ENCODE peak calls at places on chromosome 15, in four cellular contexts. B is body of pancreas; N is tibial nerve; X is CD8-positive, alpha-beta T cell. L is an unnamed sample.

GRCh38 chr15:57922780-57923179 is 142.7 kb downstream of the ALDH1A2 start:
- DNase-seq in B (peak; percentile 94), X (no peak), N (no peak), L (no peak)

GRCh38 chr15:80568876-80569605 is 126.1 kb upstream of the ABHD17C start:
- DNase-seq in N (no peak), B (no peak), X (no peak), L (no peak)

GRCh38 chr15:59349715-59350420 is 22.8 kb downstream of the MYO1E start:
- DNase-seq in X (no peak), N (no peak), B (no peak), L (peak; percentile 90)

GRCh38 chr15:78322243-78322642 is 17.9 kb upstream of the CRABP1 start:
- DNase-seq in N (no peak), B (no peak), X (no peak), L (peak; percentile 24)

GRCh38 chr15:89352476-89352875 is 17.9 kb upstream of the POLG start:
- DNase-seq in B (no peak), X (no peak), N (no peak), L (no peak)

GRCh38 chr15:70243686-70244540 is 146.2 kb upstream of the TLE3 start:
- DNase-seq in N (no peak), B (no peak), X (no peak), L (no peak)

GRCh38 chr15:67242665-67243064 is 11.8 kb downstream of the AAGAB start:
- DNase-seq in B (no peak), N (no peak), X (no peak), L (no peak)

GRCh38 chr15:101579766-101580165 is 72.4 kb downstream of the TM2D3 start:
- DNase-seq in X (no peak), N (no peak), B (no peak), L (no peak)

GRCh38 chr15:91795281-91795680 is 58.2 kb upstream of the SLCO3A1 start:
- DNase-seq in N (peak; percentile 7), B (no peak), X (no peak), L (no peak)

GRCh38 chr15:72497402-72497801 is 23.3 kb downstream of the ARIH1 start:
- DNase-seq in B (no peak), N (no peak), X (no peak), L (no peak)

GRCh38 chr15:66097151-66098018 is 156.2 kb downstream of the MEGF11 start:
- DNase-seq in X (no peak), N (no peak), B (no peak), L (no peak)

GRCh38 chr15:57235865-57236264 is 140.4 kb upstream of the CGNL1 start:
- DNase-seq in B (no peak), X (no peak), N (no peak), L (no peak)

GRCh38 chr15:25787855-25788521 is 75.1 kb downstream of the ATP10A start:
- DNase-seq in X (no peak), B (peak; percentile 16), N (no peak), L (no peak)

GRCh38 chr15:52652984-52653383 is 26.2 kb downstream of the ATOSA start:
- DNase-seq in N (no peak), X (no peak), B (no peak), L (peak; percentile 55)

GRCh38 chr15:45612790-45613415 is 21.9 kb upstream of the SQOR start:
- DNase-seq in X (no peak), B (no peak), N (no peak), L (peak; percentile 45)

GRCh38 chr15:53978248-53978906 is at the start of gene UNC13C:
- DNase-seq in N (no peak), B (peak; percentile 30), X (no peak), L (no peak)

GRCh38 chr15:88920186-88920891 is 7.2 kb upstream of the MFGE8 start:
- DNase-seq in N (no peak), B (no peak), X (no peak), L (peak; percentile 48)

GRCh38 chr15:35674873-35675781 is 129.2 kb upstream of the DPH6 start:
- DNase-seq in X (no peak), B (no peak), N (peak; percentile 28), L (peak; percentile 69)

GRCh38 chr15:39919740-39920509 is at the start of gene GPR176:
- DNase-seq in B (peak; percentile 19), X (peak; percentile 57), N (peak; percentile 25), L (peak; percentile 67)

GRCh38 chr15:92005154-92005553 is 151.6 kb downstream of the SLCO3A1 start:
- DNase-seq in B (no peak), X (no peak), N (no peak), L (no peak)

GRCh38 chr15:66481107-66481856 is 16.3 kb downstream of the SNAPC5 start:
- DNase-seq in X (no peak), N (no peak), B (no peak), L (no peak)

GRCh38 chr15:92011611-92012367 is 158.3 kb downstream of the SLCO3A1 start:
- DNase-seq in B (peak; percentile 16), X (no peak), N (no peak), L (no peak)

GRCh38 chr15:90889736-90890456 is 5.6 kb downstream of the FES start:
- DNase-seq in N (no peak), X (no peak), B (no peak), L (no peak)

GRCh38 chr15:53520867-53521525 is 238.5 kb downstream of the WDR72 start:
- DNase-seq in X (no peak), N (no peak), B (peak; percentile 6), L (no peak)

GRCh38 chr15:68203486-68203885 is 1.6 kb downstream of the CALML4 start:
- DNase-seq in N (no peak), B (no peak), X (no peak), L (no peak)

GRCh38 chr15:74006774-74007639 is 12.5 kb downstream of the PML start:
- DNase-seq in N (no peak), B (no peak), X (no peak), L (no peak)

GRCh38 chr15:74008901-74009300 is 14.4 kb downstream of the PML start:
- DNase-seq in N (no peak), B (no peak), X (no peak), L (no peak)

GRCh38 chr15:74010929-74011540 is 16.5 kb downstream of the PML start:
- DNase-seq in N (no peak), X (no peak), B (no peak), L (no peak)

GRCh38 chr15:74011610-74012009 is 17.1 kb downstream of the PML start:
- DNase-seq in B (no peak), X (no peak), N (peak; percentile 34), L (peak; percentile 18)

GRCh38 chr15:74007820-74008371 is 13.4 kb downstream of the PML start:
- DNase-seq in X (no peak), N (no peak), B (no peak), L (no peak)
- H3K4me3 ChIP-seq in X (no peak overlapping the region), N (no peak overlapping the region), B (no peak overlapping the region), L (no peak overlapping the region)

GRCh38 chr15:96414875-96415274 is 84.4 kb downstream of the NR2F2 start:
- DNase-seq in X (no peak), N (no peak), B (no peak), L (no peak)

GRCh38 chr15:96417760-96418130 is 87.2 kb downstream of the NR2F2 start:
- DNase-seq in N (no peak), X (no peak), B (no peak), L (no peak)

GRCh38 chr15:96416934-96417759 is 86.6 kb downstream of the NR2F2 start:
- DNase-seq in N (no peak), X (no peak), B (no peak), L (no peak)

GRCh38 chr15:96415513-96416217 is 85.2 kb downstream of the NR2F2 start:
- DNase-seq in N (no peak), X (no peak), B (no peak), L (no peak)

GRCh38 chr15:96416218-96416933 is 85.9 kb downstream of the NR2F2 start:
- DNase-seq in X (no peak), B (no peak), N (no peak), L (no peak)
- H3K4me3 ChIP-seq in X (no peak overlapping the region), B (no peak overlapping the region), N (peak overlapping the region; percentile 23), L (peak overlapping the region; percentile 35)

DNA sequence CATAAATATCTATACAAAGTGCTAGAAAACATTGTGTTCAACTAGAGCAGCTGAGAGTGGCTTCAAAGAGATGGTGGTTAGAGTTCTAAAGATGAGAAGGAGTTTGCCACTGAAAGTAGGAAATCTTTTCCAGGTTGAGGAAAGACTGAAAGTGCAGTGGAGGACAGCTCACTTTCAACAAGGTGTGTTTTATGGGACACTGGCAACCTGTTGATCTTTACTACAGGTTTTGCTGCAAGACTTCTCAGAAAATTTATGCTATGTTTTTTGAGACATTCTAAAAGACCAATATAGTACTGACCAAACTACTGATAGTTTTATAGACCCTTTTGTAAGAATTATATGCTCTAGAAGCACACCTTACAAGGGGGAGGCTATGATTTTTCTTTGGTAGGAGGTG is 3.8 kb downstream of the CHRNA7 start:
- DNase-seq in B (no peak), X (no peak), N (no peak), L (no peak)
- H3K4me3 ChIP-seq in B (no peak overlapping the region), X (no peak overlapping the region), N (no peak overlapping the region), L (no peak overlapping the region)

DNA sequence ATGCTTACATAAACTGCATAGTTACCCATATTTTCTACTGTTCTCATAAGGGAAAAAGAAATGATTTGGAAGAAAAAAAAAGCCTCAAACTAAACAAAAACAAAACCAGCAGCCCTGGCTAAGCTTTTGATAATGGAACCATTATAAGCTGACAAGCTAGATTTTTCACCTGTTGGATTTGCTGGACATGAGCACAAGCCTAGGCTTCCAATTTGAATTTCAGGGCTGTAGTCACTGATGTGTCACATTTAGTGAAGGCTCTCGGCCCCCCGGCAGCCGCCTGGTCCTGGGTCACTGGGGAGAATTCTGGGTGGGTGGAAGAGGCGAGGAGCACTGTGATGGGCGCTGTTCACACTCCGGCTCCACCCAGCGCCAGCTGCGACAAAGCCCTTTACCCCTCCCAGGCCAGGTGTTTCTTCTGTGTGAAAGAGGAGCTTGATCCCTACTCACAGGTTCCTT is 4.6 kb downstream of the FBXL22 start:
- DNase-seq in N (no peak), B (peak; percentile 65), X (no peak), L (no peak)
- H3K4me3 ChIP-seq in N (peak overlapping the region; percentile 59), B (peak overlapping the region; percentile 65), X (peak overlapping the region; percentile 96), L (peak overlapping the region; percentile 76)

GRCh38 chr15:41661078-41661528 is 898 bp downstream of the MGA start:
- DNase-seq in X (no peak), B (no peak), N (no peak), L (no peak)
- H3K4me3 ChIP-seq in X (peak overlapping the region; percentile 62), B (no peak overlapping the region), N (peak overlapping the region; percentile 39), L (peak overlapping the region; percentile 71)

GRCh38 chr15:100334905-100335304 is 6.9 kb downstream of the ADAMTS17 start:
- DNase-seq in X (no peak), N (no peak), B (no peak), L (no peak)
- H3K4me3 ChIP-seq in X (no peak overlapping the region), N (no peak overlapping the region), B (no peak overlapping the region), L (no peak overlapping the region)

DNA sequence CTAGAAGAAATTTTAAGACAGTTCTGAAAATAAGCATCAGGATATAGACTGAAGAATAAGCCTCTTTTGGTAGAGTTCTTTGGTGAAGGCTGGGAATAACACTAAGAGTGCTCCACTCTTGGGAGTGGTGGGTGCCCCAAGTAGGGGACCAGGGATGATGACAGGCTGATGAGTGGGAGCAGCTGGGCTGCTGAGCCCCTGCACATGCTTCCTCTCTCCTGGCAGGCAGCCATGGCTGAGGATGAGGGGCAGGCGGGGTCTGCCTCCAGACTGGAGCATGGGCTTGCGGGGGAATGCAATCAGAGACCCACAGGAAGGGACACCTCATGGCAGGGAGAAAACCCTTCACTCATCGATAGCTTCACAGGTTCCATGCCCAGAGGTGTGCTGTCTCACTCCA is 72.6 kb upstream of the RORA start:
- DNase-seq in B (no peak), N (no peak), X (no peak), L (no peak)
- H3K4me3 ChIP-seq in B (no peak overlapping the region), N (no peak overlapping the region), X (no peak overlapping the region), L (no peak overlapping the region)

GRCh38 chr15:62053439-62054085 is 6.7 kb downstream of the VPS13C start:
- DNase-seq in N (no peak), X (no peak), B (no peak), L (no peak)
- H3K4me3 ChIP-seq in N (no peak overlapping the region), X (no peak overlapping the region), B (no peak overlapping the region), L (no peak overlapping the region)

L was measured in skeletal muscle cell.